ENCODE peak calls at places on chromosomes 12 and 14, in six cellular contexts. R is IMR-90, A is mesenchymal stem cell, H is neuronal stem cell, U is mesendoderm, Y is H1. F is an unnamed sample.
A peak's percentile ranks its signal among the peaks of the same experiment; 100 is the strongest.

GRCh38 chr14:28542040-28542439 is 224.5 kb upstream of the FOXG1 start:
- DNase-seq in Y (no peak), U (no peak), H (no peak), A (no peak), R (no peak), F (no peak)

GRCh38 chr12:12835378-12836145 is 22.4 kb downstream of the DDX47 start:
- DNase-seq in A (no peak), R (peak; percentile 47), Y (no peak), H (no peak), U (peak; percentile 61), F (no peak)

GRCh38 chr12:64780531-64781373 is 21.5 kb upstream of the GNS start:
- DNase-seq in U (peak; percentile 40), Y (no peak), H (peak; percentile 44), A (peak; percentile 26), R (no peak), F (peak; percentile 73)

GRCh38 chr14:52780893-52781292 is 10.5 kb downstream of the GNPNAT1 start:
- DNase-seq in H (no peak), A (no peak), U (no peak), R (no peak), Y (no peak), F (no peak)

GRCh38 chr12:119082496-119082895 is 96.2 kb upstream of the HSPB8 start:
- DNase-seq in U (no peak), A (no peak), Y (no peak), H (no peak), R (no peak), F (no peak)

GRCh38 chr12:92574911-92575570 is 127.7 kb upstream of the PLEKHG7 start:
- DNase-seq in U (no peak), R (no peak), Y (no peak), H (no peak), A (no peak), F (no peak)

GRCh38 chr12:124940393-124941169 is 26.1 kb upstream of the UBC start:
- DNase-seq in R (peak; percentile 87), Y (peak; percentile 85), A (peak; percentile 93), U (peak; percentile 97), H (peak; percentile 74), F (peak; percentile 97)

GRCh38 chr12:106954462-106955376 is 988 bp upstream of the TMEM263 start:
- DNase-seq in R (peak; percentile 29), Y (no peak), H (no peak), A (no peak), U (no peak), F (peak; percentile 43)

GRCh38 chr14:58740584-58740983 is 102.8 kb downstream of the DACT1 start:
- DNase-seq in A (no peak), U (no peak), H (no peak), Y (no peak), R (no peak), F (no peak)

GRCh38 chr14:50312734-50313054 is 570 bp downstream of the DMAC2L start:
- DNase-seq in H (no peak), U (no peak), A (no peak), Y (no peak), R (no peak), F (no peak)

GRCh38 chr12:57381693-57382220 is 49.1 kb downstream of the R3HDM2 start:
- DNase-seq in H (no peak), U (no peak), R (peak; percentile 59), Y (no peak), A (peak; percentile 63), F (no peak)

GRCh38 chr12:8572507-8572906 is 31.8 kb upstream of the CLEC4E start:
- DNase-seq in R (no peak), U (peak; percentile 60), A (no peak), H (no peak), Y (no peak), F (no peak)

GRCh38 chr12:54039417-54040147 is 6.7 kb downstream of the HOXC5 start:
- DNase-seq in Y (no peak), H (no peak), U (no peak), R (no peak), A (no peak), F (no peak)

GRCh38 chr12:125583071-125583470 is 517.8 kb downstream of the AACS start:
- DNase-seq in U (no peak), A (no peak), R (no peak), H (no peak), Y (no peak), F (no peak)

GRCh38 chr14:75399819-75400678 is 27.8 kb upstream of the JDP2 start:
- DNase-seq in U (peak; percentile 34), A (no peak), R (no peak), H (no peak), Y (no peak), F (no peak)

GRCh38 chr12:102811125-102811737 is 105.8 kb downstream of the PAH start:
- DNase-seq in A (peak; percentile 3), U (peak; percentile 56), R (no peak), Y (no peak), H (peak; percentile 39), F (peak; percentile 67)

GRCh38 chr14:20413785-20414117 is 450 bp upstream of the TEP1 start:
- DNase-seq in A (no peak), H (no peak), R (no peak), Y (no peak), U (peak; percentile 29), F (no peak)

GRCh38 chr12:124426594-124427550 is 132.0 kb downstream of the RFLNA start:
- DNase-seq in Y (no peak), R (no peak), A (peak; percentile 33), U (no peak), H (no peak), F (no peak)

GRCh38 chr12:84247931-84248330 is 664.7 kb downstream of the SLC6A15 start:
- DNase-seq in R (no peak), U (no peak), Y (no peak), H (no peak), A (no peak), F (no peak)

GRCh38 chr12:54428050-54429013 is 9.3 kb upstream of the ITGA5 start:
- DNase-seq in Y (no peak), H (no peak), R (peak; percentile 68), U (no peak), A (peak; percentile 60), F (peak; percentile 57)

GRCh38 chr14:54622189-54622958 is 55.4 kb downstream of the SAMD4A start:
- DNase-seq in U (no peak), H (no peak), Y (no peak), A (no peak), R (no peak), F (no peak)

GRCh38 chr14:65287264-65288131 is 125.0 kb upstream of the FUT8 start:
- DNase-seq in R (no peak), A (no peak), Y (no peak), U (no peak), H (no peak), F (peak; percentile 46)

GRCh38 chr12:65929641-65930040 is 105.4 kb downstream of the HMGA2 start:
- DNase-seq in A (no peak), H (no peak), U (no peak), R (no peak), Y (no peak), F (no peak)

GRCh38 chr12:67648306-67649164 is at the start of gene DYRK2:
- DNase-seq in A (peak; percentile 84), U (peak; percentile 84), R (peak; percentile 74), Y (peak; percentile 19), H (peak; percentile 82), F (peak; percentile 78)

GRCh38 chr14:51574009-51574408 is 77.7 kb upstream of the FRMD6 start:
- DNase-seq in U (no peak), Y (no peak), A (no peak), R (no peak), H (no peak), F (no peak)

GRCh38 chr12:114984641-114985041 is 300.7 kb upstream of the TBX3 start:
- DNase-seq in H (no peak), A (peak; percentile 84), Y (no peak), R (peak; percentile 34), U (no peak), F (no peak)

GRCh38 chr12:47376937-47377336 is 297.2 kb upstream of the AMIGO2 start:
- DNase-seq in H (no peak), A (no peak), U (no peak), R (peak; percentile 20), Y (no peak), F (no peak)

GRCh38 chr14:49876563-49877127 is 16.2 kb upstream of the ARF6 start:
- DNase-seq in Y (no peak), H (no peak), A (no peak), U (no peak), R (no peak), F (no peak)

GRCh38 chr12:68915055-68915454 is 17.9 kb downstream of the CPM start:
- DNase-seq in H (no peak), A (peak; percentile 38), U (no peak), R (peak; percentile 87), Y (no peak), F (no peak)

GRCh38 chr12:18799561-18799960 is 61.6 kb downstream of the CAPZA3 start:
- DNase-seq in Y (no peak), U (no peak), A (peak; percentile 59), R (peak; percentile 49), H (no peak), F (no peak)
- H3K27ac ChIP-seq in Y (no peak overlapping the region), U (no peak overlapping the region), A (no peak overlapping the region), R (no peak overlapping the region), H (no peak overlapping the region), F (no peak overlapping the region)

DNA sequence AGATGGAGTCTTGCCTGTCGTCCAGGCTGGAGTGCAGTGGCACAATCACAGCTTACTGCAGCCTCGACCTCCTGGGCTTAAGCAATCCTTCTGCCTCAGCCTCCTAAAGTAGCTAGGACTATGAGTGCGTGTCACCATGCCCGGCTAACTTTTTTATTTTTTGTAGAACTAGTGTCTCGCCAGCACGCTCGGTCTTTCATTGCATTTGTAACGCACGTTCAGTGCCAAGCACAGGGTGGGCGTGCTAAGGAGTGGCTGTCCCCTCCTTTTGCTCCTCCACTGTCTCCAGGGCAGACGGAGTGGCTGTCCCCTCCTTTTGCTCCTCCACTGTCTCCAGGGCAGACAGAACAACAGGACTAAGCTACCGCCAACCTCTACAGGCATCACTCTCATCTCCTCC is 60.3 kb downstream of the CCDC88C start:
- DNase-seq in A (no peak), R (no peak), Y (no peak), U (no peak), H (no peak), F (no peak)
- H2BK15ac ChIP-seq in A (no peak overlapping the region), R (no peak overlapping the region), Y (no peak overlapping the region), U (no peak overlapping the region), H (no peak overlapping the region), F (no peak overlapping the region)

GRCh38 chr12:2259368-2259767 is 206.6 kb downstream of the CACNA1C start:
- DNase-seq in H (no peak), R (no peak), Y (no peak), U (no peak), A (peak; percentile 61), F (no peak)

GRCh38 chr12:2256453-2256852 is 203.7 kb downstream of the CACNA1C start:
- DNase-seq in Y (no peak), R (peak; percentile 95), H (no peak), A (peak; percentile 90), U (no peak), F (no peak)

GRCh38 chr12:2256915-2257314 is 204.1 kb downstream of the CACNA1C start:
- DNase-seq in Y (no peak), H (no peak), U (no peak), A (peak; percentile 79), R (peak; percentile 84), F (no peak)

GRCh38 chr12:2255301-2255700 is 202.5 kb downstream of the CACNA1C start:
- DNase-seq in R (no peak), U (no peak), A (no peak), Y (no peak), H (no peak), F (no peak)

GRCh38 chr12:2258035-2258434 is 205.2 kb downstream of the CACNA1C start:
- DNase-seq in A (no peak), R (no peak), H (no peak), U (no peak), Y (no peak), F (no peak)
- H3K27ac ChIP-seq in A (no peak overlapping the region), R (no peak overlapping the region), H (no peak overlapping the region), U (no peak overlapping the region), Y (no peak overlapping the region), F (no peak overlapping the region)

GRCh38 chr12:45357547-45358417 is 141.9 kb downstream of the ANO6 start:
- DNase-seq in H (no peak), R (no peak), A (no peak), U (no peak), Y (no peak), F (no peak)
- H2BK15ac ChIP-seq in H (no peak overlapping the region), R (no peak overlapping the region), A (no peak overlapping the region), U (no peak overlapping the region), Y (no peak overlapping the region), F (no peak overlapping the region)